ENCODE peak calls at places on chromosomes 4 and X, in nine cellular contexts. J, I, N, L, T, F, R, H and G are unnamed samples.

GRCh38 chr4:113919611-113920010 is 59.8 kb downstream of the ARSJ start:
- DNase-seq in J (no peak), I (no peak), N (no peak), L (no peak), T (no peak), F (no peak), R (no peak), H (no peak), G (no peak)

GRCh38 chrX:9291666-9292065 is 173.2 kb upstream of the TBL1X start:
- DNase-seq in J (peak), I (no peak), N (peak), L (no peak), T (no peak), F (no peak), R (no peak), H (no peak), G (no peak)

GRCh38 chr4:173168396-173169177 is at the start of gene GALNT7:
- DNase-seq in J (peak), I (peak), N (peak), L (peak), T (peak), F (peak), R (peak), H (peak), G (peak)

GRCh38 chr4:2689825-2690700 is 66.1 kb downstream of the TNIP2 start:
- DNase-seq in J (no peak), I (peak), N (no peak), L (peak), T (no peak), F (no peak), R (peak), H (no peak), G (peak)

GRCh38 chrX:3119376-3119775 is 78.1 kb downstream of the ARSF start:
- DNase-seq in J (no peak), I (no peak), N (no peak), L (no peak), T (no peak), F (no peak), R (no peak), H (no peak), G (no peak)

GRCh38 chr4:137601924-137602323 is 69.6 kb upstream of the PCDH18 start:
- DNase-seq in J (no peak), I (no peak), N (peak), L (no peak), T (no peak), F (no peak), R (no peak), H (no peak), G (no peak)

GRCh38 chr4:81421346-81422218 is 50.1 kb downstream of the RASGEF1B start:
- DNase-seq in J (no peak), I (no peak), N (peak), L (no peak), T (no peak), F (no peak), R (no peak), H (peak), G (no peak)

GRCh38 chr4:158821228-158822009 is 52.6 kb downstream of the FNIP2 start:
- DNase-seq in J (no peak), I (no peak), N (no peak), L (no peak), T (no peak), F (no peak), R (peak), H (no peak), G (peak)

GRCh38 chrX:44748014-44748413 is 95.8 kb upstream of the DUSP21 start:
- DNase-seq in J (no peak), I (no peak), N (no peak), L (no peak), T (no peak), F (no peak), R (no peak), H (no peak), G (no peak)

GRCh38 chr4:100098681-100099080 is 91.6 kb downstream of the DDIT4L start:
- DNase-seq in J (no peak), I (no peak), N (peak), L (no peak), T (no peak), F (no peak), R (no peak), H (no peak), G (no peak)

GRCh38 chrX:103329991-103330390 is at the start of gene TCEAL7:
- DNase-seq in J (peak), I (no peak), N (peak), L (no peak), T (peak), F (no peak), R (peak), H (no peak), G (no peak)

GRCh38 chr4:81688085-81688484 is 216.4 kb upstream of the RASGEF1B start:
- DNase-seq in J (no peak), I (no peak), N (no peak), L (no peak), T (no peak), F (no peak), R (no peak), H (no peak), G (peak)

GRCh38 chr4:37470243-37470642 is 215.9 kb downstream of the RELL1 start:
- DNase-seq in J (no peak), I (no peak), N (no peak), L (no peak), T (no peak), F (no peak), R (no peak), H (no peak), G (no peak)

GRCh38 chr4:3525532-3526430 is 6.4 kb downstream of the LRPAP1 start:
- DNase-seq in J (no peak), I (no peak), N (no peak), L (no peak), T (peak), F (no peak), R (peak), H (no peak), G (no peak)

GRCh38 chr4:114539985-114540384 is 58.6 kb upstream of the UGT8 start:
- DNase-seq in J (no peak), I (no peak), N (no peak), L (no peak), T (no peak), F (no peak), R (no peak), H (no peak), G (no peak)

GRCh38 chrX:139930923-139931645 is 1.8 kb downstream of the ATP11C start:
- DNase-seq in J (peak), I (peak), N (peak), L (peak), T (no peak), F (peak), R (no peak), H (peak), G (peak)

GRCh38 chr4:175930471-175930870 is 118.4 kb upstream of the GPM6A start:
- DNase-seq in J (no peak), I (no peak), N (no peak), L (no peak), T (no peak), F (no peak), R (no peak), H (no peak), G (no peak)

GRCh38 chr4:116082808-116083366 is 969.5 kb upstream of the NDST4 start:
- DNase-seq in J (no peak), I (no peak), N (no peak), L (no peak), T (no peak), F (no peak), R (no peak), H (no peak), G (no peak)

GRCh38 chr4:105551968-105552746 is at the start of gene ARHGEF38:
- DNase-seq in J (peak), I (no peak), N (peak), L (no peak), T (no peak), F (no peak), R (no peak), H (peak), G (no peak)

GRCh38 chr4:89737888-89738287 is 99.1 kb downstream of the SNCA start:
- DNase-seq in J (no peak), I (no peak), N (no peak), L (no peak), T (no peak), F (no peak), R (no peak), H (peak), G (no peak)

GRCh38 chr4:122798101-122798500 is 28.5 kb upstream of the FGF2 start:
- DNase-seq in J (no peak), I (no peak), N (peak), L (no peak), T (no peak), F (no peak), R (peak), H (peak), G (peak)

GRCh38 chr4:28360681-28361080 is 1500.0 kb downstream of the STIM2 start:
- DNase-seq in J (no peak), I (no peak), N (no peak), L (no peak), T (no peak), F (no peak), R (no peak), H (no peak), G (no peak)

GRCh38 chr4:102614801-102615200 is 113.6 kb downstream of the NFKB1 start:
- DNase-seq in J (no peak), I (no peak), N (peak), L (no peak), T (no peak), F (peak), R (no peak), H (no peak), G (peak)

GRCh38 chrX:154712781-154713391 is 38.0 kb downstream of the GAB3 start:
- DNase-seq in J (no peak), I (no peak), N (no peak), L (peak), T (no peak), F (no peak), R (no peak), H (peak), G (peak)

GRCh38 chr4:64774626-64775025 is 365.4 kb upstream of the TECRL start:
- DNase-seq in J (no peak), I (no peak), N (no peak), L (no peak), T (no peak), F (no peak), R (no peak), H (no peak), G (no peak)

GRCh38 chr4:14545796-14546195 is 456.5 kb upstream of the CPEB2 start:
- DNase-seq in J (no peak), I (no peak), N (no peak), L (no peak), T (no peak), F (no peak), R (no peak), H (no peak), G (no peak)

GRCh38 chr4:153553155-153553819 is 87.1 kb downstream of the TMEM131L start:
- DNase-seq in J (no peak), I (no peak), N (no peak), L (no peak), T (no peak), F (no peak), R (no peak), H (no peak), G (no peak)

GRCh38 chrX:38654302-38654701 is 93.0 kb downstream of the TSPAN7 start:
- DNase-seq in J (no peak), I (no peak), N (peak), L (no peak), T (no peak), F (no peak), R (no peak), H (peak), G (no peak)

GRCh38 chr4:68490826-68491457 is 43.7 kb downstream of the TMPRSS11E start:
- DNase-seq in J (no peak), I (no peak), N (no peak), L (no peak), T (peak), F (no peak), R (no peak), H (no peak), G (no peak)

GRCh38 chrX:148562846-148563245 is 62.4 kb downstream of the AFF2 start:
- DNase-seq in J (no peak), I (no peak), N (peak), L (no peak), T (no peak), F (no peak), R (no peak), H (no peak), G (no peak)

GRCh38 chr4:168580228-168580627 is 83.4 kb downstream of the PALLD start:
- DNase-seq in J (no peak), I (no peak), N (no peak), L (no peak), T (no peak), F (no peak), R (no peak), H (no peak), G (no peak)

GRCh38 chr4:118410143-118410542 is 57.3 kb upstream of the PRSS12 start:
- DNase-seq in J (no peak), I (no peak), N (no peak), L (no peak), T (no peak), F (no peak), R (no peak), H (no peak), G (no peak)